ENCODE peak calls at places on chromosome 9, in ten cellular contexts. F is activated gamma-delta T cell treated with Interleukin-2 at 50 U/mL for 16 hours; W is mucosa of gallbladder; G is ecto neural progenitor cell; L is substantia nigra; E is NCI-H1105 treated with DMSO at 0.1 percent for 48 hours; J is stimulated activated CD4-positive, alpha-beta T cell treated with anti-CD3 and anti-CD28 coated beads, Interleukin-2, amount 100 ng/mL, for 24 hours; R is CD4-positive, alpha-beta memory T cell; B is RPMI8226; P is uterus. T is an unnamed sample.

GRCh38 chr9:33161011-33161588 is 6.0 kb downstream of the B4GALT1 start:
- DNase-seq in G (no peak), P (peak), L (no peak), R (no peak), J (peak), B (peak), W (peak), F (peak), E (no peak), T (no peak)

GRCh38 chr9:33227013-33227398 is 13.0 kb upstream of the SPINK4 start:
- DNase-seq in W (no peak), R (no peak), L (no peak), G (no peak), F (no peak), P (no peak), B (peak), J (no peak), E (no peak), T (no peak)

GRCh38 chr9:84667571-84668203 is 1.8 kb upstream of the NTRK2 start:
- DNase-seq in L (no peak), P (no peak), F (no peak), B (no peak), R (no peak), W (no peak), E (no peak), J (no peak), G (no peak), T (no peak)

GRCh38 chr9:115391166-115391825 is 273.3 kb upstream of the TNC start:
- DNase-seq in J (no peak), F (no peak), W (no peak), R (no peak), B (no peak), L (no peak), G (no peak), P (no peak), E (peak), T (no peak)

GRCh38 chr9:127444283-127444920 is 6.8 kb downstream of the RPL12 start:
- DNase-seq in F (no peak), W (no peak), P (no peak), R (no peak), B (peak), G (no peak), L (no peak), E (no peak), J (peak), T (no peak)

GRCh38 chr9:115640887-115641286 is 512.7 kb upstream of the PAPPA start:
- DNase-seq in F (no peak), B (no peak), R (no peak), P (no peak), G (no peak), L (no peak), W (no peak), E (no peak), J (no peak), T (no peak)

GRCh38 chr9:128651798-128652197 is 4.8 kb downstream of the DYNC2I2 start:
- DNase-seq in F (no peak), B (no peak), P (no peak), W (no peak), E (no peak), L (no peak), J (no peak), G (no peak), R (no peak), T (no peak)

GRCh38 chr9:126160067-126160853 is 166.4 kb upstream of the MVB12B start:
- DNase-seq in F (no peak), G (no peak), L (no peak), R (no peak), W (no peak), P (no peak), B (no peak), J (no peak), E (no peak), T (no peak)

GRCh38 chr9:6007770-6008168 is 7.7 kb downstream of the RANBP6 start:
- DNase-seq in J (peak), B (peak), W (peak), E (peak), R (peak), F (peak), G (peak), L (peak), P (peak), T (peak)

GRCh38 chr9:95167998-95168397 is 149.5 kb downstream of the FANCC start:
- DNase-seq in E (peak), L (no peak), J (peak), R (peak), G (peak), F (peak), P (no peak), B (peak), W (peak), T (no peak)

GRCh38 chr9:121317737-121318630 is 50.0 kb downstream of the GSN start:
- DNase-seq in W (no peak), F (no peak), E (no peak), L (peak), R (no peak), B (no peak), P (no peak), G (no peak), J (no peak), T (no peak)

GRCh38 chr9:70569070-70569772 is 154.8 kb upstream of the KLF9 start:
- DNase-seq in L (no peak), G (no peak), P (no peak), B (no peak), R (no peak), F (no peak), W (no peak), J (no peak), E (no peak), T (no peak)

GRCh38 chr9:93300585-93301081 is 116.7 kb downstream of the WNK2 start:
- DNase-seq in G (no peak), W (no peak), E (no peak), B (no peak), L (no peak), J (peak), R (no peak), F (no peak), P (peak), T (no peak)

GRCh38 chr9:37030591-37030939 is 3.5 kb downstream of the PAX5 start:
- DNase-seq in E (no peak), W (no peak), F (no peak), J (no peak), B (no peak), G (no peak), P (no peak), R (no peak), L (no peak), T (no peak)

GRCh38 chr9:7407246-7407645 is 392.3 kb downstream of the DMAC1 start:
- DNase-seq in W (no peak), B (no peak), G (no peak), P (no peak), R (no peak), J (no peak), F (no peak), E (no peak), L (no peak), T (no peak)

GRCh38 chr9:2663886-2664674 is 42.5 kb downstream of the VLDLR start:
- DNase-seq in L (no peak), W (no peak), G (no peak), R (no peak), E (no peak), B (no peak), J (no peak), P (no peak), F (no peak), T (no peak)

GRCh38 chr9:75488082-75488713 is 399.9 kb downstream of the OSTF1 start:
- DNase-seq in B (no peak), F (no peak), P (no peak), L (no peak), G (no peak), R (no peak), J (no peak), E (no peak), W (no peak), T (no peak)

GRCh38 chr9:123669355-123669754 is 260.6 kb downstream of the DENND1A start:
- DNase-seq in R (no peak), F (no peak), W (no peak), E (no peak), G (no peak), B (no peak), P (no peak), J (no peak), L (no peak), T (no peak)

GRCh38 chr9:111036068-111036789 is 2.0 kb downstream of the LPAR1 start:
- DNase-seq in L (peak), P (peak), R (no peak), G (peak), J (no peak), F (no peak), E (no peak), W (peak), B (no peak), T (peak)

GRCh38 chr9:100229136-100229535 is 123.6 kb downstream of the TEX10 start:
- DNase-seq in W (no peak), R (no peak), E (no peak), F (no peak), G (no peak), L (no peak), B (no peak), P (no peak), J (no peak), T (no peak)

GRCh38 chr9:127139071-127139731 is 16.8 kb upstream of the ANGPTL2 start:
- DNase-seq in E (no peak), R (no peak), G (peak), P (no peak), L (no peak), W (no peak), J (no peak), F (no peak), B (no peak), T (no peak)

GRCh38 chr9:76153902-76154629 is 240.2 kb downstream of the RFK start:
- DNase-seq in L (no peak), B (no peak), P (no peak), W (no peak), F (no peak), J (no peak), R (no peak), E (peak), G (no peak), T (no peak)

GRCh38 chr9:135009711-135010362 is 77.6 kb upstream of the OLFM1 start:
- DNase-seq in L (no peak), J (no peak), G (no peak), R (no peak), P (no peak), E (no peak), W (no peak), F (no peak), B (no peak), T (no peak)

GRCh38 chr9:85978496-85978895 is 37.5 kb downstream of the NAA35 start:
- DNase-seq in L (no peak), E (no peak), P (no peak), G (no peak), J (no peak), B (no peak), F (no peak), R (no peak), W (no peak), T (no peak)

T was measured in amygdala.